ENCODE peak calls at places on chromosomes 16 and 17, in six cellular contexts. U is endodermal cell, Y is heart right ventricle, R is IMR-90, C is H9, H is small intestine. Q is an unnamed sample.

GRCh38 chr17:58006563-58006923 is 503 bp downstream of the SRSF1 start:
- DNase-seq in R (peak), C (peak), Y (peak), U (peak), H (peak), Q (no peak)

GRCh38 chr16:89574681-89575246 is 794 bp upstream of the CPNE7 start:
- DNase-seq in R (peak), H (peak), U (peak), Y (no peak), C (peak), Q (peak)

GRCh38 chr16:4316732-4317461 is 1.0 kb downstream of the GLIS2 start:
- DNase-seq in Y (no peak), R (no peak), H (no peak), C (no peak), U (no peak), Q (no peak)

GRCh38 chr17:767076-767475 is 15.0 kb downstream of the GLOD4 start:
- DNase-seq in U (no peak), H (no peak), Y (no peak), C (no peak), R (no peak), Q (no peak)

GRCh38 chr17:8602679-8603078 is 27.8 kb downstream of the MYH10 start:
- DNase-seq in U (no peak), R (no peak), H (no peak), Y (no peak), C (no peak), Q (no peak)

GRCh38 chr16:73202176-73202729 is 154.3 kb upstream of the ZFHX3 start:
- DNase-seq in C (no peak), Y (no peak), U (no peak), R (peak), H (peak), Q (no peak)

GRCh38 chr16:47732806-47733150 is 271.6 kb downstream of the PHKB start:
- DNase-seq in H (no peak), Y (no peak), C (peak), U (peak), R (peak), Q (peak)

GRCh38 chr17:67779098-67779672 is 46.1 kb upstream of the BPTF start:
- DNase-seq in Y (peak), C (peak), U (peak), R (peak), H (peak), Q (peak)

GRCh38 chr17:14373587-14374259 is 72.8 kb downstream of the HS3ST3B1 start:
- DNase-seq in U (no peak), H (no peak), C (no peak), R (peak), Y (no peak), Q (no peak)

GRCh38 chr17:62907961-62908360 is 58.1 kb upstream of the TANC2 start:
- DNase-seq in Y (no peak), U (peak), H (no peak), C (no peak), R (no peak), Q (no peak)

GRCh38 chr17:62912363-62912762 is 53.7 kb upstream of the TANC2 start:
- DNase-seq in U (peak), R (no peak), Y (no peak), C (no peak), H (no peak), Q (no peak)

GRCh38 chr17:62910277-62910676 is 55.8 kb upstream of the TANC2 start:
- DNase-seq in R (no peak), C (no peak), Y (no peak), H (no peak), U (peak), Q (no peak)

GRCh38 chr17:62913971-62914370 is 52.1 kb upstream of the TANC2 start:
- DNase-seq in U (no peak), R (no peak), H (no peak), C (no peak), Y (no peak), Q (no peak)

DNA sequence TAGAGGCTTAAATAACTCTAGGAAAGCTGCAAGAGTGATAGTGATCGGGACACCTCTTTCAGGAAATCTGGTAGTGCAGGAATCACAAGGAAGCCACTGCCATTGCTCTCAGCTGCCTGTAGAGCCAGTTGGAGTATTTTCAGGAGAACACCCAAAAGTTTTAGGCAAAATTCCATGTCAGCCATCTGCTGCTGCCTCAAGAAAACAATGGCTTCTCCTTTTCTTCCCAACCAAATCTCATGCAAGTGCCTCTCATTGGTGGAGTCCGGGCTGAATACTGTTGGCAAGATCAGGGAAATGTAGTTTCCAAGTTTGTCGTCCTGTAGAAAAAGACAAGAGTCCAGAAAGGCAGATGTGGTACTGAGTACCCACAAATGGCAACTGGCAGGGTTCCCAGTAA is 54.9 kb upstream of the TANC2 start:
- DNase-seq in Y (no peak), R (no peak), U (peak), C (no peak), H (no peak), Q (no peak)
- H3K27ac ChIP-seq in Y (no peak), R (no peak), U (no peak), C (no peak), H (no peak), Q (no peak)

GRCh38 chr17:65227637-65228036 is 90.5 kb downstream of the RGS9 start:
- DNase-seq in R (no peak), U (no peak), H (no peak), Y (no peak), C (no peak), Q (no peak)

GRCh38 chr17:65228734-65229390 is 91.7 kb downstream of the RGS9 start:
- DNase-seq in R (peak), C (no peak), U (peak), H (peak), Y (no peak), Q (no peak)

GRCh38 chr17:65230040-65230439 is 92.9 kb downstream of the RGS9 start:
- DNase-seq in H (no peak), U (peak), Y (no peak), C (no peak), R (no peak), Q (no peak)

GRCh38 chr17:65229596-65229995 is 92.4 kb downstream of the RGS9 start:
- DNase-seq in H (no peak), C (no peak), U (no peak), Y (no peak), R (no peak), Q (no peak)

DNA sequence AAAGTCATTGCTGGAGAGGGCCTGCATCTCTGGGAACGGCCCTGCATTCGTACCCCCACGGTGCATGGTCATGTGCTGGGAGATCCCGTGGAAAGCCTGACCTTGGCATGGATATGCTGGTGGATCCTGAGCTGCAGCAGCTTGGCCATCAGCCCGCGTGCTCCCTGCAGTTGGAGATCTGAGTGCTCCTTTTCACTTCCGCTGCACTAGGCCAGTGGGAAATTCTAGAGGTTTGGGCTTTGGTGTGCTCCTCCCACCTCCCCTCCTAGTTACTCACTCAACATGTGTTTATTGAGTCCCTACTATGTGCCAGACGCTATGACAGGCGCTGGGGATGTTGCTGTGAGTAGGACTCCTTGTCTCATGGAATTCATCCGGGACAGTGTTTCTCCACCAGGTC is 91.1 kb downstream of the RGS9 start:
- DNase-seq in Y (no peak), C (no peak), H (no peak), U (no peak), R (no peak), Q (no peak)
- H3K27ac ChIP-seq in Y (no peak), C (no peak), H (no peak), U (no peak), R (no peak), Q (no peak)

DNA sequence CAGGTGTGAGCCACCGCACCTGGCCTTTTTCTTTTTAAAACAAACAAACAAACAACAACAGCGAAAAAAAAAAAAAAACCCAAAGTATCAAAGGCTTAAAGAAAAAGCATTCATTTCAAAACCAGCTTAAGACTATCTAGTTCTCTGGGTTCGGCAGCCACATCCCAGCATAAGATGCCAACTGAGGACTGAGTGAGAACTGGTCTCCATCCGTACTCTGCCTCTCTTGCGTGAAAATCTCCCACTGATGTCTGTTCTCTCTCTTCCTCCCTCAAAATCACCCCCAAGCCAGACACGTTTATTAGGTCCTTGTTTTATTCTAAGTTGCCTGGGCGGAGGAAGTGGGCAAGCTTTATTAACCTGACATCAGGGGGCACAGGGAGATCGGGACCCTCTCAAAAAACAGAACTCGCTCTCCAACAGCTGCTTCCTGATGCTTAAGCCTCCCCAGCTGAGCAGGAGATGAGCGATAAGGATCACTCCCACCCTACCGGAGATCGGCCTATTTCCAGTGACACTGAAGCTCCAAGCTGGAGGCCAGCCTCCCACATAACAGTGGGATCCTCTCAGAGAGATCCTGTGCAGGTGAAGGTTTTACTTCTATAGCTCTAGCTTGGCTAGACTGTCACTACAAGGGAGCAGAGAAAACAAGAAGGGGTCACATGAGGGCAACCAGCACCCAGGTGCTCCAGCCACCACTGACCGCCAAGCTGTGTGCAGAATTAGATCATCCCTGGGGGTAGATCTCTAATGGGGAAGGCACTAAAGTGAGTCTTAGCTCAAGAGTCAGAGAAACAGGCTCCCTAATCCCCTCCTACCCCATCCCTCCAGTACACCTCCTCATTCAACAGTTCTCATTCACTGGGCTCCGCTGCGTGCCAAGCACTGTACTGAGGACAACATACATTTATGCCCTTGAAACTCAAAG is 13.6 kb downstream of the CDC42EP4 start:
- DNase-seq in C (peak), H (no peak), R (no peak), Y (no peak), U (no peak), Q (no peak)
- H3K27ac ChIP-seq in C (no peak), H (no peak), R (no peak), Y (peak), U (peak), Q (peak)

GRCh38 chr16:29126621-29127020 is 141.8 kb downstream of the LAT start:
- DNase-seq in U (no peak), H (no peak), R (no peak), C (no peak), Y (no peak), Q (no peak)
- H3K27ac ChIP-seq in U (no peak), H (no peak), R (no peak), C (no peak), Y (peak), Q (no peak)